ENCODE peak calls at places on chromosomes 16 and 17, in ten cellular contexts. C, U, Q, N, A, R, X, Y, O and K are unnamed samples.

GRCh38 chr17:77071925-77072490 is 68.8 kb upstream of the SEC14L1 start:
- DNase-seq in C (no peak), U (no peak), Q (no peak), N (no peak), A (no peak), R (no peak), X (no peak), Y (no peak), O (no peak), K (no peak)

GRCh38 chr17:50798424-50799344 is 31.4 kb upstream of the ANKRD40CL start:
- DNase-seq in C (no peak), U (no peak), Q (no peak), N (no peak), A (no peak), R (no peak), X (no peak), Y (no peak), O (no peak), K (no peak)

GRCh38 chr16:58187092-58187491 is 10.8 kb downstream of the CSNK2A2 start:
- DNase-seq in C (no peak), U (no peak), Q (no peak), N (no peak), A (no peak), R (no peak), X (no peak), Y (no peak), O (no peak), K (no peak)

GRCh38 chr17:27572665-27573064 is 58.3 kb upstream of the LGALS9 start:
- DNase-seq in C (no peak), U (no peak), Q (no peak), N (peak; percentile 17), A (no peak), R (peak; percentile 64), X (no peak), Y (no peak), O (no peak), K (peak; percentile 63)

GRCh38 chr17:81656835-81657234 is 493 bp upstream of the PDE6G start:
- DNase-seq in C (no peak), U (no peak), Q (no peak), N (no peak), A (peak; percentile 17), R (no peak), X (no peak), Y (no peak), O (no peak), K (no peak)

GRCh38 chr16:72798212-72798611 is 249.7 kb downstream of the ZFHX3 start:
- DNase-seq in C (no peak), U (no peak), Q (no peak), N (no peak), A (no peak), R (no peak), X (no peak), Y (no peak), O (no peak), K (no peak)

GRCh38 chr17:32266389-32267269 is 997 bp downstream of the RHBDL3 start:
- DNase-seq in C (no peak), U (no peak), Q (no peak), N (peak; percentile 58), A (peak; percentile 12), R (peak; percentile 32), X (no peak), Y (no peak), O (peak; percentile 16), K (peak; percentile 25)

GRCh38 chr17:30926516-30926915 is 4.8 kb downstream of the ADAP2 start:
- DNase-seq in C (no peak), U (no peak), Q (no peak), N (no peak), A (no peak), R (no peak), X (no peak), Y (no peak), O (no peak), K (no peak)

GRCh38 chr16:4890026-4890425 is 42.7 kb downstream of the UBN1 start:
- DNase-seq in C (no peak), U (no peak), Q (no peak), N (no peak), A (no peak), R (no peak), X (no peak), Y (no peak), O (no peak), K (no peak)

GRCh38 chr17:9982159-9982558 is 77.1 kb upstream of the RCVRN start:
- DNase-seq in C (no peak), U (no peak), Q (no peak), N (no peak), A (no peak), R (no peak), X (no peak), Y (no peak), O (peak; percentile 4), K (no peak)

GRCh38 chr17:55117063-55117611 is 147.6 kb upstream of the HLF start:
- DNase-seq in C (no peak), U (no peak), Q (no peak), N (no peak), A (no peak), R (no peak), X (no peak), Y (no peak), O (no peak), K (no peak)

GRCh38 chr17:65071861-65072260 is 15.3 kb upstream of the GNA13 start:
- DNase-seq in C (no peak), U (no peak), Q (no peak), N (no peak), A (no peak), R (no peak), X (no peak), Y (peak; percentile 31), O (no peak), K (no peak)

GRCh38 chr17:6056104-6056503 is 14.1 kb upstream of the WSCD1 start:
- DNase-seq in C (no peak), U (no peak), Q (no peak), N (no peak), A (no peak), R (no peak), X (no peak), Y (no peak), O (no peak), K (no peak)

GRCh38 chr17:55441544-55441943 is 19.9 kb upstream of the MMD start:
- DNase-seq in C (no peak), U (no peak), Q (no peak), N (no peak), A (no peak), R (no peak), X (no peak), Y (no peak), O (no peak), K (no peak)

GRCh38 chr16:71542377-71542776 is 16.2 kb downstream of the CHST4 start:
- DNase-seq in C (no peak), U (peak; percentile 45), Q (no peak), N (no peak), A (peak; percentile 25), R (peak; percentile 41), X (peak; percentile 40), Y (peak; percentile 31), O (peak; percentile 71), K (peak; percentile 51)

GRCh38 chr16:84755004-84755672 is 55.3 kb downstream of the USP10 start:
- DNase-seq in C (no peak), U (no peak), Q (no peak), N (no peak), A (no peak), R (no peak), X (no peak), Y (no peak), O (no peak), K (no peak)

GRCh38 chr17:80063815-80064585 is 27.6 kb downstream of the CCDC40 start:
- DNase-seq in C (no peak), U (no peak), Q (no peak), N (peak; percentile 84), A (no peak), R (no peak), X (no peak), Y (peak; percentile 75), O (no peak), K (no peak)

GRCh38 chr16:3074860-3075545 is 9.6 kb downstream of the IL32 start:
- DNase-seq in C (no peak), U (peak; percentile 78), Q (no peak), N (peak; percentile 55), A (peak; percentile 72), R (peak; percentile 74), X (peak; percentile 61), Y (no peak), O (peak; percentile 48), K (peak; percentile 63)